ENCODE peak calls at places on chromosomes 13 and 19, in six cellular contexts. E is neural progenitor cell, L is SK-N-SH, D is GM23248, O is HCT116, A is MM.1S. J is an unnamed sample.

GRCh38 chr19:40687525-40688016 is 2.9 kb downstream of the NUMBL start:
- DNase-seq in A (no peak), L (no peak), D (peak; percentile 95), E (no peak), O (no peak), J (no peak)

GRCh38 chr19:37655689-37656491 is 625 bp upstream of the ZFP30 start:
- DNase-seq in E (peak; percentile 92), O (peak; percentile 43), A (no peak), L (peak; percentile 89), D (peak; percentile 92), J (peak; percentile 61)

GRCh38 chr19:15426485-15427349 is 7.9 kb upstream of the AKAP8L start:
- DNase-seq in L (peak; percentile 63), A (no peak), D (no peak), O (no peak), E (no peak), J (no peak)

GRCh38 chr19:3648037-3648905 is 21.7 kb upstream of the CACTIN start:
- DNase-seq in E (no peak), D (no peak), L (no peak), O (no peak), A (no peak), J (no peak)

GRCh38 chr19:40933025-40933424 is 51.0 kb upstream of the CYP2A7 start:
- DNase-seq in L (no peak), E (peak; percentile 35), O (no peak), D (no peak), A (no peak), J (peak; percentile 66)

GRCh38 chr19:8158411-8159074 is 9.2 kb upstream of the FBN3 start:
- DNase-seq in A (peak; percentile 85), E (peak; percentile 89), D (peak; percentile 76), L (peak; percentile 78), O (peak; percentile 79), J (peak; percentile 91)

GRCh38 chr19:37979547-37980082 is 72.6 kb downstream of the SIPA1L3 start:
- DNase-seq in D (no peak), L (peak; percentile 28), O (no peak), A (no peak), E (no peak), J (no peak)

GRCh38 chr19:907183-907853 is 5.7 kb downstream of the R3HDM4 start:
- DNase-seq in O (no peak), E (no peak), A (no peak), D (no peak), L (no peak), J (no peak)

GRCh38 chr19:912181-913079 is 589 bp downstream of the R3HDM4 start:
- DNase-seq in E (no peak), D (peak; percentile 24), A (no peak), L (no peak), O (no peak), J (no peak)

GRCh38 chr13:89401209-89401810 is 1730.1 kb downstream of the SLITRK5 start:
- DNase-seq in D (peak; percentile 78), L (no peak), E (no peak), A (no peak), O (no peak), J (peak; percentile 61)

GRCh38 chr13:96650301-96650886 is 343.9 kb downstream of the OXGR1 start:
- DNase-seq in O (peak; percentile 3), E (no peak), A (peak; percentile 25), D (peak; percentile 44), L (no peak), J (peak; percentile 89)

GRCh38 chr19:11699931-11700794 is 38.6 kb downstream of the ZNF823 start:
- DNase-seq in D (peak; percentile 50), O (peak; percentile 38), E (peak; percentile 37), L (peak; percentile 59), A (peak; percentile 44), J (peak; percentile 77)

GRCh38 chr19:7970716-7971448 is 27.4 kb upstream of the TIMM44 start:
- DNase-seq in D (peak; percentile 60), A (peak; percentile 32), O (peak; percentile 8), E (peak; percentile 86), L (peak; percentile 81), J (peak; percentile 76)

GRCh38 chr13:108895220-108895704 is 265.9 kb downstream of the MYO16 start:
- DNase-seq in L (peak; percentile 38), E (peak; percentile 57), D (peak; percentile 68), A (peak; percentile 68), O (no peak), J (peak; percentile 88)

GRCh38 chr13:77611068-77611467 is 75.6 kb downstream of the SCEL start:
- DNase-seq in O (no peak), E (no peak), D (no peak), A (no peak), L (no peak), J (no peak)

GRCh38 chr13:21061077-21061945 is at the start of gene LATS2:
- DNase-seq in O (peak; percentile 82), A (peak; percentile 80), D (peak; percentile 99), E (peak; percentile 98), L (peak; percentile 62), J (peak; percentile 94)

GRCh38 chr19:12994701-12995595 is at the start of gene NFIX:
- DNase-seq in O (no peak), A (peak; percentile 54), E (peak; percentile 89), D (peak; percentile 86), L (peak; percentile 86), J (peak; percentile 69)

GRCh38 chr13:90135558-90135957 is 1211.9 kb upstream of the MIR17HG start:
- DNase-seq in L (no peak), O (no peak), D (no peak), E (no peak), A (no peak), J (no peak)

GRCh38 chr19:9793051-9793591 is 24.6 kb upstream of the ZNF846 start:
- DNase-seq in A (no peak), E (no peak), L (no peak), D (peak; percentile 76), O (no peak), J (peak; percentile 26)

GRCh38 chr13:101942038-101942437 is 459.8 kb downstream of the FGF14 start:
- DNase-seq in E (peak; percentile 64), D (peak; percentile 59), L (peak; percentile 34), O (no peak), A (peak; percentile 27), J (peak; percentile 54)

GRCh38 chr13:111080642-111081041 is 34.5 kb upstream of the ARHGEF7 start:
- DNase-seq in O (no peak), D (no peak), A (no peak), L (no peak), E (peak; percentile 24), J (no peak)

GRCh38 chr13:98565726-98566577 is 11.0 kb downstream of the STK24 start:
- DNase-seq in L (peak; percentile 38), O (no peak), D (peak; percentile 52), E (no peak), A (no peak), J (no peak)

GRCh38 chr13:44415815-44416214 is 42.2 kb downstream of the SERP2 start:
- DNase-seq in D (no peak), O (no peak), A (no peak), E (no peak), L (no peak), J (no peak)

GRCh38 chr19:33622505-33622808 is 704 bp downstream of the CHST8 start:
- DNase-seq in O (no peak), A (peak; percentile 29), L (peak; percentile 78), D (peak; percentile 34), E (peak; percentile 67), J (no peak)

GRCh38 chr13:92734545-92734944 is 492.1 kb upstream of the GPC6 start:
- DNase-seq in A (no peak), D (no peak), O (no peak), L (no peak), E (no peak), J (no peak)

GRCh38 chr19:5291588-5292193 is 48.9 kb downstream of the PTPRS start:
- DNase-seq in O (no peak), A (no peak), D (no peak), L (peak; percentile 27), E (no peak), J (no peak)

GRCh38 chr19:12833747-12834417 is 497 bp downstream of the RTBDN start:
- DNase-seq in L (peak; percentile 90), D (peak; percentile 45), A (peak; percentile 24), O (no peak), E (peak; percentile 81), J (peak; percentile 39)

GRCh38 chr19:35555301-35556005 is 8.0 kb downstream of the ATP4A start:
- DNase-seq in D (peak; percentile 44), O (peak; percentile 40), A (no peak), E (peak; percentile 75), L (peak; percentile 84), J (peak; percentile 25)

GRCh38 chr19:29626386-29626785 is 20.3 kb downstream of the POP4 start:
- DNase-seq in O (no peak), A (no peak), D (no peak), E (no peak), L (no peak), J (no peak)
- TF ChIP-seq EZH2phosphoT487 in O (no peak), A (no peak), D (no peak), E (no peak), L (no peak), J (no peak)

GRCh38 chr19:44764975-44765948 is 12.4 kb upstream of the CBLC start:
- DNase-seq in A (no peak), O (no peak), E (no peak), L (no peak), D (peak; percentile 54), J (no peak)
- H3K9ac ChIP-seq in A (no peak overlapping the region), O (no peak overlapping the region), E (no peak overlapping the region), L (no peak overlapping the region), D (no peak overlapping the region), J (no peak overlapping the region)

DNA sequence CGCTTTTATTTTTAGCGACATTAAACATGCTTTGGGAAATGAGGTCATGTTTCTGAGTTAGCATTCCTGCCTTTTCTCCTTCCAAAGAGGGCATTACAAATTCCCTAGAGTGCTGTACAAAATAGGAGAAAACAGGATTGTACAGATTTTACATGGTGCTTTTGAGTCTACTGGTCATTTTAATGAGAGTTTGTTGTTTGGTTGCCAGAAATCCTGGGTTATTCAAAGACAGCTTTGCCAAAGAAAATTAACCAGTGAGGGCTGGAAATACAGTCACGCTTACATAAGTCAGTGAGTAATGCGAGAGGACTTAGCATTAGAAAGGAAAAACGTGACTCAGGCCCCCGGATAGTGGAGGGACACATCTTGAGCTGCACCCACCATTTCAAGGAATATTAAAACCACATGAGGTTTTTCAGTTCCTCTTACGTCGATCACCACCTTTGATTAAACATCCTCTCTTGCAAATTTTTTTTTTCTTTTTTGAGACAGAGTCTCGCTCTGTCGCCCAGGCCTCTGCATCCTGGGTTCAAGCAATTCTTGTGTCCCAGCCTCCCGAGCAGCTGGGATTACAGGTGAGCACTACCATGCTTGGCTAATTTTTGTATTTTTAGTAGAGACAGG is 55.4 kb downstream of the SACS start:
- DNase-seq in E (no peak), O (no peak), L (no peak), D (peak; percentile 100), A (peak; percentile 8), J (peak; percentile 87)
- TF ChIP-seq EZH2phosphoT487 in E (no peak), O (no peak), L (no peak), D (peak; percentile 80), A (no peak), J (no peak)

DNA sequence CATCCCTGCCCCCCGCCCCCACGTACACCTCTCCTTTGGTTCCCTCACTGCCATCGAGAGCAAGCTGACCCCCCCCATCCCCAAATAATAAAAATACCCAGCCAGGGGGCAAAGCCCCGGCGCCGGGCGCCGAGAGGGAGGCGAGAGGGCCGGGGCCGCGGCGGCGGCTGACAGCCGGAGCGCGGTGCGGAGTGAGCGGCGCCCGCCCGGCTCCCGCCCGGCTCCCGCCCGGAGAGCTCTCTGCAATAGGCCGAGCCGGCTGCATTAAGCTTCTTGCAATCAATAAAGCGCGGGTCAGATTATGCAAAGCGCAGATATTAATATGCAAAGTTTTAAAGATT is 40.9 kb downstream of the DEDD2 start:
- DNase-seq in L (peak; percentile 82), O (no peak), E (peak; percentile 76), A (no peak), D (peak; percentile 75), J (no peak)
- H3K9ac ChIP-seq in L (peak overlapping the region; percentile 25), O (no peak overlapping the region), E (no peak overlapping the region), A (no peak overlapping the region), D (peak overlapping the region; percentile 56), J (peak overlapping the region; percentile 37)